ENCODE peak calls at places on chromosomes 5 and 9, in eight cellular contexts. One of them, this sample, is unnamed. For H3K4me1, the result is how much of the 10 kb centered on the place peaks cover.

GRCh38 chr9:131594906-131595675 is 49.8 kb downstream of the PRRT1B start:
- DNase-seq in heart left ventricle: no peak
- DNase-seq in colonic mucosa: no peak
- DNase-seq in ovary: no peak
- DNase-seq in PC-3: no peak
- DNase-seq in breast epithelium: no peak
- DNase-seq in heart right ventricle: no peak
- DNase-seq in lower lobe of right lung: no peak
- DNase-seq in this sample: peak

GRCh38 chr5:150401076-150401375 is 11.7 kb downstream of the CD74 start:
- DNase-seq in heart left ventricle: no peak
- DNase-seq in colonic mucosa: no peak
- DNase-seq in ovary: no peak
- DNase-seq in PC-3: no peak
- DNase-seq in breast epithelium: no peak
- DNase-seq in heart right ventricle: no peak
- DNase-seq in lower lobe of right lung: peak
- DNase-seq in this sample: no peak

GRCh38 chr5:113804943-113805342 is 291.4 kb downstream of the YTHDC2 start:
- DNase-seq in heart left ventricle: no peak
- DNase-seq in colonic mucosa: no peak
- DNase-seq in ovary: no peak
- DNase-seq in PC-3: no peak
- DNase-seq in breast epithelium: no peak
- DNase-seq in heart right ventricle: no peak
- DNase-seq in lower lobe of right lung: no peak
- DNase-seq in this sample: no peak

GRCh38 chr5:150209020-150209635 is 19.3 kb downstream of the SLC6A7 start:
- DNase-seq in heart left ventricle: no peak
- DNase-seq in colonic mucosa: peak
- DNase-seq in ovary: no peak
- DNase-seq in PC-3: peak
- DNase-seq in breast epithelium: no peak
- DNase-seq in heart right ventricle: no peak
- DNase-seq in lower lobe of right lung: peak
- DNase-seq in this sample: no peak

GRCh38 chr5:32249668-32250067 is 63.1 kb downstream of the MTMR12 start:
- DNase-seq in heart left ventricle: no peak
- DNase-seq in colonic mucosa: no peak
- DNase-seq in ovary: no peak
- DNase-seq in PC-3: no peak
- DNase-seq in breast epithelium: no peak
- DNase-seq in heart right ventricle: no peak
- DNase-seq in lower lobe of right lung: no peak
- DNase-seq in this sample: no peak

GRCh38 chr5:122172207-122172606 is 42.9 kb downstream of the ZNF474 start:
- DNase-seq in heart left ventricle: no peak
- DNase-seq in colonic mucosa: no peak
- DNase-seq in ovary: no peak
- DNase-seq in PC-3: no peak
- DNase-seq in breast epithelium: no peak
- DNase-seq in heart right ventricle: no peak
- DNase-seq in lower lobe of right lung: no peak
- DNase-seq in this sample: no peak

GRCh38 chr5:126811515-126812198 is 34.7 kb downstream of the LMNB1 start:
- DNase-seq in heart left ventricle: no peak
- DNase-seq in colonic mucosa: no peak
- DNase-seq in ovary: no peak
- DNase-seq in PC-3: no peak
- DNase-seq in breast epithelium: no peak
- DNase-seq in heart right ventricle: no peak
- DNase-seq in lower lobe of right lung: no peak
- DNase-seq in this sample: no peak

GRCh38 chr9:37693265-37693664 is 42.5 kb downstream of the FRMPD1 start:
- DNase-seq in heart left ventricle: no peak
- DNase-seq in colonic mucosa: no peak
- DNase-seq in ovary: no peak
- DNase-seq in PC-3: no peak
- DNase-seq in breast epithelium: no peak
- DNase-seq in heart right ventricle: no peak
- DNase-seq in lower lobe of right lung: no peak
- DNase-seq in this sample: no peak

GRCh38 chr9:87827341-87827740 is 55.3 kb upstream of the SPATA31E1 start:
- DNase-seq in heart left ventricle: no peak
- DNase-seq in colonic mucosa: no peak
- DNase-seq in ovary: no peak
- DNase-seq in PC-3: peak
- DNase-seq in breast epithelium: no peak
- DNase-seq in heart right ventricle: no peak
- DNase-seq in lower lobe of right lung: no peak
- DNase-seq in this sample: no peak

GRCh38 chr5:1726469-1726865 is 73.2 kb downstream of the MRPL36 start:
- DNase-seq in heart left ventricle: no peak
- DNase-seq in colonic mucosa: peak
- DNase-seq in ovary: no peak
- DNase-seq in PC-3: no peak
- DNase-seq in breast epithelium: no peak
- DNase-seq in heart right ventricle: no peak
- DNase-seq in lower lobe of right lung: no peak
- DNase-seq in this sample: no peak

GRCh38 chr9:123657921-123658320 is 272.0 kb downstream of the DENND1A start:
- DNase-seq in heart left ventricle: no peak
- DNase-seq in colonic mucosa: no peak
- DNase-seq in ovary: no peak
- DNase-seq in PC-3: no peak
- DNase-seq in breast epithelium: no peak
- DNase-seq in heart right ventricle: no peak
- DNase-seq in lower lobe of right lung: no peak
- DNase-seq in this sample: no peak

GRCh38 chr9:69174645-69175487 is 789 bp downstream of the TJP2 start:
- DNase-seq in heart left ventricle: peak
- DNase-seq in colonic mucosa: peak
- DNase-seq in ovary: peak
- DNase-seq in PC-3: peak
- DNase-seq in breast epithelium: no peak
- DNase-seq in heart right ventricle: peak
- DNase-seq in lower lobe of right lung: no peak
- DNase-seq in this sample: peak

GRCh38 chr9:92962303-92962649 is 15.0 kb downstream of the FGD3 start:
- DNase-seq in heart left ventricle: no peak
- DNase-seq in colonic mucosa: no peak
- DNase-seq in ovary: no peak
- DNase-seq in PC-3: no peak
- DNase-seq in breast epithelium: peak
- DNase-seq in heart right ventricle: no peak
- DNase-seq in lower lobe of right lung: no peak
- DNase-seq in this sample: no peak
- H3K4me1 ChIP-seq in heart left ventricle: under half
- H3K4me1 ChIP-seq in colonic mucosa: under half
- H3K4me1 ChIP-seq in ovary: under half
- H3K4me1 ChIP-seq in PC-3: under half
- H3K4me1 ChIP-seq in breast epithelium: under half
- H3K4me1 ChIP-seq in heart right ventricle: under half
- H3K4me1 ChIP-seq in lower lobe of right lung: under half
- H3K4me1 ChIP-seq in this sample: under half

GRCh38 chr5:107571621-107572489 is 98.9 kb downstream of the EFNA5 start:
- DNase-seq in heart left ventricle: peak
- DNase-seq in colonic mucosa: peak
- DNase-seq in ovary: peak
- DNase-seq in PC-3: peak
- DNase-seq in breast epithelium: peak
- DNase-seq in heart right ventricle: peak
- DNase-seq in lower lobe of right lung: peak
- DNase-seq in this sample: peak

GRCh38 chr5:107567901-107568671 is 102.7 kb downstream of the EFNA5 start:
- DNase-seq in heart left ventricle: no peak
- DNase-seq in colonic mucosa: no peak
- DNase-seq in ovary: no peak
- DNase-seq in PC-3: no peak
- DNase-seq in breast epithelium: no peak
- DNase-seq in heart right ventricle: no peak
- DNase-seq in lower lobe of right lung: no peak
- DNase-seq in this sample: no peak

GRCh38 chr5:107572800-107573368 is 97.9 kb downstream of the EFNA5 start:
- DNase-seq in heart left ventricle: no peak
- DNase-seq in colonic mucosa: no peak
- DNase-seq in ovary: no peak
- DNase-seq in PC-3: no peak
- DNase-seq in breast epithelium: no peak
- DNase-seq in heart right ventricle: no peak
- DNase-seq in lower lobe of right lung: no peak
- DNase-seq in this sample: no peak

GRCh38 chr5:107566537-107566875 is 104.2 kb downstream of the EFNA5 start:
- DNase-seq in heart left ventricle: no peak
- DNase-seq in colonic mucosa: no peak
- DNase-seq in ovary: no peak
- DNase-seq in PC-3: no peak
- DNase-seq in breast epithelium: no peak
- DNase-seq in heart right ventricle: no peak
- DNase-seq in lower lobe of right lung: no peak
- DNase-seq in this sample: no peak

GRCh38 chr5:107570805-107571531 is 99.8 kb downstream of the EFNA5 start:
- DNase-seq in heart left ventricle: peak
- DNase-seq in colonic mucosa: peak
- DNase-seq in ovary: no peak
- DNase-seq in PC-3: no peak
- DNase-seq in breast epithelium: no peak
- DNase-seq in heart right ventricle: no peak
- DNase-seq in lower lobe of right lung: no peak
- DNase-seq in this sample: peak
- H3K27ac ChIP-seq in heart left ventricle: peak
- H3K27ac ChIP-seq in colonic mucosa: peak
- H3K27ac ChIP-seq in ovary: no peak
- H3K27ac ChIP-seq in PC-3: peak
- H3K27ac ChIP-seq in breast epithelium: peak
- H3K27ac ChIP-seq in heart right ventricle: peak
- H3K27ac ChIP-seq in lower lobe of right lung: peak
- H3K27ac ChIP-seq in this sample: peak

DNA sequence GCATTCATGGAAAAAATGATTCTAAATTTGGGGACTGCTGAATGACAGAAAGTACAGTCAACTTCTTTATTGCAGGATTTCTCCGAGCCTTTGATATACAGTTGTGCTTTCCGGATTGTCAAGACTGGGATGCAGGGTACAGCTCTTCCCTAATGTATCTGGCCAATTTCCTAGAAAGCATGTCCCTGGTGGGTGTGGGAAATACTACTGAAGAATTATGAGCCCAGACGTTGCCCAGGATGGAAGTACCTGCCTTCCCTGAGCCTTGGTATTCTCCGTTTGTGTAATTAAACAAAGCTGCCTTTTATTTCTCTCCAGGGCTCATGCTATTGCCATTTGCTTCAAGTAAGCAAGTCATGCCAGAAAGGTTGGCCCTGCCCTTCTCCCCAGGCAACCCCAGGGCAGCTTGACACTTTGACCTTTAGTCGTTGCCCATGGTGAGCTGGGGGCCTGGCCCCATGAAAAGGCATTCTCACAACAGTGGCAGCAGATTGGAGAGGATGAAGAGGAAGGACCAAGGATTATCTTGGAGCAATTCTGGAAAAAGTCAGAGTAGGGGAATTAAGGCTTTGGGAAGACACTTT is 4.3 kb downstream of the COL27A1 start:
- DNase-seq in heart left ventricle: no peak
- DNase-seq in colonic mucosa: no peak
- DNase-seq in ovary: no peak
- DNase-seq in PC-3: no peak
- DNase-seq in breast epithelium: no peak
- DNase-seq in heart right ventricle: no peak
- DNase-seq in lower lobe of right lung: no peak
- DNase-seq in this sample: no peak
- H3K4me1 ChIP-seq in heart left ventricle: under half
- H3K4me1 ChIP-seq in colonic mucosa: under half
- H3K4me1 ChIP-seq in ovary: under half
- H3K4me1 ChIP-seq in PC-3: under half
- H3K4me1 ChIP-seq in breast epithelium: under half
- H3K4me1 ChIP-seq in heart right ventricle: under half
- H3K4me1 ChIP-seq in lower lobe of right lung: under half
- H3K4me1 ChIP-seq in this sample: under half

GRCh38 chr9:34375901-34376595 is 650 bp downstream of the MYORG start:
- DNase-seq in heart left ventricle: peak
- DNase-seq in colonic mucosa: peak
- DNase-seq in ovary: peak
- DNase-seq in PC-3: peak
- DNase-seq in breast epithelium: no peak
- DNase-seq in heart right ventricle: peak
- DNase-seq in lower lobe of right lung: peak
- DNase-seq in this sample: peak

GRCh38 chr9:34377402-34377741 is 674 bp upstream of the MYORG start:
- DNase-seq in heart left ventricle: peak
- DNase-seq in colonic mucosa: peak
- DNase-seq in ovary: peak
- DNase-seq in PC-3: no peak
- DNase-seq in breast epithelium: no peak
- DNase-seq in heart right ventricle: no peak
- DNase-seq in lower lobe of right lung: peak
- DNase-seq in this sample: peak

GRCh38 chr9:34374905-34375552 is 1.7 kb downstream of the MYORG start:
- DNase-seq in heart left ventricle: no peak
- DNase-seq in colonic mucosa: peak
- DNase-seq in ovary: no peak
- DNase-seq in PC-3: peak
- DNase-seq in breast epithelium: no peak
- DNase-seq in heart right ventricle: no peak
- DNase-seq in lower lobe of right lung: no peak
- DNase-seq in this sample: no peak

GRCh38 chr9:34378376-34379060 is 1.8 kb upstream of the MYORG start:
- DNase-seq in heart left ventricle: no peak
- DNase-seq in colonic mucosa: no peak
- DNase-seq in ovary: no peak
- DNase-seq in PC-3: no peak
- DNase-seq in breast epithelium: no peak
- DNase-seq in heart right ventricle: no peak
- DNase-seq in lower lobe of right lung: no peak
- DNase-seq in this sample: no peak

DNA sequence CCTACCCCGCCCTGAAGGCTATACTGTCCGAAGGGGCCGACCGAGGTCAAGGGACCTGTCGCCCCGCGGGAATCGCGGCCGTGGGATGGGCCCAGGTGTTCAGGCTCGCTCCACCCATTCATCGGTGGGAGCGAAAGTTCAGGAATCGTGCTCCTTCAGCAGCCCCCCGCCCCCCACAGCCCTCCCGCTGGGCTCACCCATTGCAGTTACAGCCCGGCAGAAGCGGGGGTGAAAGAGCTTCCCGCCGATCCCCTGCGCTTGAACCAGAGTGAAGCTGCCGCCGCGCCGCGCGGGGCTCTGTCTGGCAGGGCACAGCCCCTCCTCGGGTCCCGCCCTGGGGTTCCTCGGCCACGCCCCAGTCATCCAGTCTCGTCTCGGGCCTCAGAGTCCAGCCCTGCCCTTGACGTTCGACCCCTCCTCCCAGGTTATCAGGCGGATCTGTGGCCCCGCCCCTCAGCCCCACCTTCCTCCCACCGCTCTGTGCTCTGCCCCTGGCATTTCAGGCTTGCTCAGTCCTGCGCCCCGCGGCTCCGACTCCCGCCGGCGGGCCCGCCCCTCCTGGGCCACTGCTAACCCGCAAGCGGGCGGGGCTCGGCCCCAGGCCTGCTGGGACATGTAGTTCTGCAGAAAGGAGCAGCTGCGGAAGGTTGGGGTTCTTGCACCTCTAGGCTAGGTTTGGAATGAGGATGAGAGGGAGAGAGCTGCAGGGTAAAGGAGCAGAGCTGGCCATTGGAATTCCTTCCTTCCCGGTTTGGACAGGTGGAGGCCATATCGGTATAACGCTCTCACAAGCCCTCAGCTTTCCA is at the start of gene MYORG:
- DNase-seq in heart left ventricle: peak
- DNase-seq in colonic mucosa: peak
- DNase-seq in ovary: peak
- DNase-seq in PC-3: peak
- DNase-seq in breast epithelium: peak
- DNase-seq in heart right ventricle: peak
- DNase-seq in lower lobe of right lung: peak
- DNase-seq in this sample: peak
- H3K27ac ChIP-seq in heart left ventricle: peak
- H3K27ac ChIP-seq in colonic mucosa: peak
- H3K27ac ChIP-seq in ovary: no peak
- H3K27ac ChIP-seq in PC-3: no peak
- H3K27ac ChIP-seq in breast epithelium: peak
- H3K27ac ChIP-seq in heart right ventricle: peak
- H3K27ac ChIP-seq in lower lobe of right lung: peak
- H3K27ac ChIP-seq in this sample: peak